ENCODE peak calls at places on chromosome 2, in ten cellular contexts. One of them, this sample, is unnamed.

GRCh38 chr2:1676913-1677832 is 67.1 kb downstream of the PXDN start:
- DNase-seq in adrenal gland: no peak
- DNase-seq in RWPE1: no peak
- DNase-seq in fibroblast of pulmonary artery: no peak
- DNase-seq in frontal cortex: no peak
- DNase-seq in AG20443: no peak
- DNase-seq in NCI-H1417 treated with DMSO at 0.1 percent for 48 hours: no peak
- DNase-seq in stimulated activated CD4-positive, alpha-beta T cell treated with anti-CD3 and anti-CD28 coated beads, TNF-alpha, amount 100 ng/mL, for 1 hour: no peak
- DNase-seq in BJ: no peak
- DNase-seq in activated naive CD4-positive, alpha-beta T cell treated with Interleukin-2 at 50 U/mL for 16 hours: no peak
- DNase-seq in this sample: peak

GRCh38 chr2:11873346-11873745 is 126.9 kb downstream of the LPIN1 start:
- DNase-seq in fibroblast of pulmonary artery: no peak
- DNase-seq in AG20443: no peak
- DNase-seq in frontal cortex: no peak
- DNase-seq in RWPE1: no peak
- DNase-seq in NCI-H1417 treated with DMSO at 0.1 percent for 48 hours: no peak
- DNase-seq in adrenal gland: no peak
- DNase-seq in BJ: no peak
- DNase-seq in activated naive CD4-positive, alpha-beta T cell treated with Interleukin-2 at 50 U/mL for 16 hours: no peak
- DNase-seq in stimulated activated CD4-positive, alpha-beta T cell treated with anti-CD3 and anti-CD28 coated beads, TNF-alpha, amount 100 ng/mL, for 1 hour: no peak
- DNase-seq in this sample: no peak

GRCh38 chr2:142531375-142531774 is 346.1 kb upstream of the KYNU start:
- DNase-seq in AG20443: no peak
- DNase-seq in NCI-H1417 treated with DMSO at 0.1 percent for 48 hours: no peak
- DNase-seq in frontal cortex: no peak
- DNase-seq in fibroblast of pulmonary artery: no peak
- DNase-seq in adrenal gland: no peak
- DNase-seq in stimulated activated CD4-positive, alpha-beta T cell treated with anti-CD3 and anti-CD28 coated beads, TNF-alpha, amount 100 ng/mL, for 1 hour: no peak
- DNase-seq in activated naive CD4-positive, alpha-beta T cell treated with Interleukin-2 at 50 U/mL for 16 hours: no peak
- DNase-seq in RWPE1: no peak
- DNase-seq in BJ: no peak
- DNase-seq in this sample: no peak

GRCh38 chr2:160583162-160583522 is 89.5 kb upstream of the RBMS1 start:
- DNase-seq in frontal cortex: no peak
- DNase-seq in NCI-H1417 treated with DMSO at 0.1 percent for 48 hours: no peak
- DNase-seq in stimulated activated CD4-positive, alpha-beta T cell treated with anti-CD3 and anti-CD28 coated beads, TNF-alpha, amount 100 ng/mL, for 1 hour: no peak
- DNase-seq in BJ: no peak
- DNase-seq in AG20443: peak
- DNase-seq in adrenal gland: no peak
- DNase-seq in activated naive CD4-positive, alpha-beta T cell treated with Interleukin-2 at 50 U/mL for 16 hours: no peak
- DNase-seq in fibroblast of pulmonary artery: peak
- DNase-seq in RWPE1: no peak
- DNase-seq in this sample: no peak

GRCh38 chr2:241950878-241951331 is 81.4 kb downstream of the RTP5 start:
- DNase-seq in activated naive CD4-positive, alpha-beta T cell treated with Interleukin-2 at 50 U/mL for 16 hours: peak
- DNase-seq in RWPE1: peak
- DNase-seq in AG20443: peak
- DNase-seq in adrenal gland: peak
- DNase-seq in fibroblast of pulmonary artery: peak
- DNase-seq in NCI-H1417 treated with DMSO at 0.1 percent for 48 hours: no peak
- DNase-seq in stimulated activated CD4-positive, alpha-beta T cell treated with anti-CD3 and anti-CD28 coated beads, TNF-alpha, amount 100 ng/mL, for 1 hour: peak
- DNase-seq in frontal cortex: peak
- DNase-seq in BJ: no peak
- DNase-seq in this sample: peak

GRCh38 chr2:120109186-120110061 is 96.5 kb downstream of the EPB41L5 start:
- DNase-seq in NCI-H1417 treated with DMSO at 0.1 percent for 48 hours: no peak
- DNase-seq in fibroblast of pulmonary artery: peak
- DNase-seq in AG20443: peak
- DNase-seq in stimulated activated CD4-positive, alpha-beta T cell treated with anti-CD3 and anti-CD28 coated beads, TNF-alpha, amount 100 ng/mL, for 1 hour: no peak
- DNase-seq in activated naive CD4-positive, alpha-beta T cell treated with Interleukin-2 at 50 U/mL for 16 hours: no peak
- DNase-seq in frontal cortex: peak
- DNase-seq in RWPE1: peak
- DNase-seq in adrenal gland: no peak
- DNase-seq in BJ: no peak
- DNase-seq in this sample: no peak

GRCh38 chr2:1930956-1931914 is 186.9 kb upstream of the PXDN start:
- DNase-seq in frontal cortex: no peak
- DNase-seq in AG20443: no peak
- DNase-seq in RWPE1: no peak
- DNase-seq in fibroblast of pulmonary artery: no peak
- DNase-seq in adrenal gland: no peak
- DNase-seq in NCI-H1417 treated with DMSO at 0.1 percent for 48 hours: no peak
- DNase-seq in activated naive CD4-positive, alpha-beta T cell treated with Interleukin-2 at 50 U/mL for 16 hours: no peak
- DNase-seq in stimulated activated CD4-positive, alpha-beta T cell treated with anti-CD3 and anti-CD28 coated beads, TNF-alpha, amount 100 ng/mL, for 1 hour: no peak
- DNase-seq in BJ: no peak
- DNase-seq in this sample: no peak

GRCh38 chr2:216696751-216697560 is 1.6 kb upstream of the IGFBP5 start:
- DNase-seq in RWPE1: no peak
- DNase-seq in NCI-H1417 treated with DMSO at 0.1 percent for 48 hours: no peak
- DNase-seq in AG20443: peak
- DNase-seq in stimulated activated CD4-positive, alpha-beta T cell treated with anti-CD3 and anti-CD28 coated beads, TNF-alpha, amount 100 ng/mL, for 1 hour: no peak
- DNase-seq in frontal cortex: no peak
- DNase-seq in fibroblast of pulmonary artery: peak
- DNase-seq in BJ: no peak
- DNase-seq in adrenal gland: no peak
- DNase-seq in activated naive CD4-positive, alpha-beta T cell treated with Interleukin-2 at 50 U/mL for 16 hours: no peak
- DNase-seq in this sample: peak

GRCh38 chr2:164066095-164066494 is 330.3 kb upstream of the FIGN start:
- DNase-seq in NCI-H1417 treated with DMSO at 0.1 percent for 48 hours: peak
- DNase-seq in AG20443: no peak
- DNase-seq in stimulated activated CD4-positive, alpha-beta T cell treated with anti-CD3 and anti-CD28 coated beads, TNF-alpha, amount 100 ng/mL, for 1 hour: no peak
- DNase-seq in BJ: no peak
- DNase-seq in activated naive CD4-positive, alpha-beta T cell treated with Interleukin-2 at 50 U/mL for 16 hours: no peak
- DNase-seq in adrenal gland: no peak
- DNase-seq in fibroblast of pulmonary artery: no peak
- DNase-seq in frontal cortex: no peak
- DNase-seq in RWPE1: no peak
- DNase-seq in this sample: no peak

GRCh38 chr2:96324716-96325037 is 440 bp upstream of the ITPRIPL1 start:
- DNase-seq in BJ: no peak
- DNase-seq in fibroblast of pulmonary artery: no peak
- DNase-seq in AG20443: no peak
- DNase-seq in stimulated activated CD4-positive, alpha-beta T cell treated with anti-CD3 and anti-CD28 coated beads, TNF-alpha, amount 100 ng/mL, for 1 hour: no peak
- DNase-seq in RWPE1: no peak
- DNase-seq in NCI-H1417 treated with DMSO at 0.1 percent for 48 hours: no peak
- DNase-seq in frontal cortex: no peak
- DNase-seq in activated naive CD4-positive, alpha-beta T cell treated with Interleukin-2 at 50 U/mL for 16 hours: peak
- DNase-seq in adrenal gland: no peak
- DNase-seq in this sample: no peak

GRCh38 chr2:24317491-24317920 is 42.8 kb downstream of the ITSN2 start:
- DNase-seq in BJ: no peak
- DNase-seq in RWPE1: peak
- DNase-seq in NCI-H1417 treated with DMSO at 0.1 percent for 48 hours: no peak
- DNase-seq in frontal cortex: no peak
- DNase-seq in stimulated activated CD4-positive, alpha-beta T cell treated with anti-CD3 and anti-CD28 coated beads, TNF-alpha, amount 100 ng/mL, for 1 hour: no peak
- DNase-seq in fibroblast of pulmonary artery: peak
- DNase-seq in AG20443: peak
- DNase-seq in activated naive CD4-positive, alpha-beta T cell treated with Interleukin-2 at 50 U/mL for 16 hours: no peak
- DNase-seq in adrenal gland: peak
- DNase-seq in this sample: no peak

GRCh38 chr2:92073036-92073814 is 2798.0 kb upstream of the TEKT4 start:
- DNase-seq in frontal cortex: no peak
- DNase-seq in RWPE1: no peak
- DNase-seq in NCI-H1417 treated with DMSO at 0.1 percent for 48 hours: no peak
- DNase-seq in stimulated activated CD4-positive, alpha-beta T cell treated with anti-CD3 and anti-CD28 coated beads, TNF-alpha, amount 100 ng/mL, for 1 hour: no peak
- DNase-seq in activated naive CD4-positive, alpha-beta T cell treated with Interleukin-2 at 50 U/mL for 16 hours: no peak
- DNase-seq in fibroblast of pulmonary artery: no peak
- DNase-seq in adrenal gland: no peak
- DNase-seq in AG20443: peak
- DNase-seq in BJ: no peak
- DNase-seq in this sample: peak

GRCh38 chr2:240885566-240885965 is 10.4 kb downstream of the MAB21L4 start:
- DNase-seq in NCI-H1417 treated with DMSO at 0.1 percent for 48 hours: no peak
- DNase-seq in BJ: no peak
- DNase-seq in RWPE1: no peak
- DNase-seq in fibroblast of pulmonary artery: no peak
- DNase-seq in frontal cortex: no peak
- DNase-seq in adrenal gland: no peak
- DNase-seq in activated naive CD4-positive, alpha-beta T cell treated with Interleukin-2 at 50 U/mL for 16 hours: no peak
- DNase-seq in stimulated activated CD4-positive, alpha-beta T cell treated with anti-CD3 and anti-CD28 coated beads, TNF-alpha, amount 100 ng/mL, for 1 hour: no peak
- DNase-seq in AG20443: no peak
- DNase-seq in this sample: no peak

GRCh38 chr2:239498981-239499633 is 98.3 kb upstream of the HDAC4 start:
- DNase-seq in RWPE1: no peak
- DNase-seq in AG20443: peak
- DNase-seq in activated naive CD4-positive, alpha-beta T cell treated with Interleukin-2 at 50 U/mL for 16 hours: no peak
- DNase-seq in adrenal gland: peak
- DNase-seq in stimulated activated CD4-positive, alpha-beta T cell treated with anti-CD3 and anti-CD28 coated beads, TNF-alpha, amount 100 ng/mL, for 1 hour: no peak
- DNase-seq in BJ: no peak
- DNase-seq in NCI-H1417 treated with DMSO at 0.1 percent for 48 hours: no peak
- DNase-seq in frontal cortex: no peak
- DNase-seq in fibroblast of pulmonary artery: peak
- DNase-seq in this sample: no peak